ENCODE peak calls at places on chromosomes 16 and 17, in five cellular contexts. A is nephron progenitor cell, B is type B pancreatic cell, L is left lung, P is fibroblast of villous mesenchyme. T is an unnamed sample.
A peak's percentile ranks its signal among the peaks of the same experiment; 100 is the strongest.

GRCh38 chr16:85752511-85753420 is 1.9 kb upstream of the C16orf74 start:
- DNase-seq in B (no peak), A (peak; percentile 61), P (peak; percentile 52), L (no peak), T (peak; percentile 77)

GRCh38 chr16:89700649-89701424 is 668 bp downstream of the SPATA2L start:
- DNase-seq in P (peak; percentile 56), B (no peak), A (peak; percentile 53), L (peak; percentile 88), T (peak; percentile 77)

GRCh38 chr17:81090361-81091133 is 55.6 kb downstream of the BAIAP2 start:
- DNase-seq in B (no peak), A (peak; percentile 46), P (peak; percentile 87), L (peak; percentile 92), T (no peak)

GRCh38 chr16:15403392-15403995 is 7.9 kb downstream of the MPV17L start:
- DNase-seq in P (no peak), B (no peak), L (no peak), A (no peak), T (no peak)

GRCh38 chr17:14797021-14797420 is 468.1 kb downstream of the PMP22 start:
- DNase-seq in P (no peak), B (no peak), L (no peak), A (no peak), T (no peak)

GRCh38 chr17:82153745-82154375 is 55.8 kb upstream of the FASN start:
- DNase-seq in A (peak; percentile 87), L (peak; percentile 94), B (peak; percentile 86), P (peak; percentile 72), T (peak; percentile 90)

GRCh38 chr16:3576211-3576610 is 992 bp downstream of the NLRC3 start:
- DNase-seq in B (no peak), L (peak; percentile 43), A (no peak), P (no peak), T (no peak)

GRCh38 chr17:81150379-81151038 is 14.8 kb upstream of the PVALEF start:
- DNase-seq in B (no peak), P (no peak), L (peak; percentile 95), A (no peak), T (peak; percentile 2)

GRCh38 chr16:81500833-81501521 is 56.4 kb downstream of the CMIP start:
- DNase-seq in B (no peak), P (peak; percentile 97), A (no peak), L (peak; percentile 54), T (no peak)

GRCh38 chr17:39573447-39574298 is 34.0 kb downstream of the NEUROD2 start:
- DNase-seq in B (no peak), L (peak; percentile 90), A (peak; percentile 77), P (peak; percentile 77), T (peak; percentile 79)

GRCh38 chr17:67164298-67164697 is 80.7 kb downstream of the HELZ start:
- DNase-seq in P (no peak), A (no peak), B (no peak), L (no peak), T (no peak)

GRCh38 chr16:11726008-11726407 is 16.6 kb downstream of the TXNDC11 start:
- DNase-seq in A (no peak), L (no peak), P (no peak), B (no peak), T (no peak)

GRCh38 chr16:89045181-89045815 is 48.4 kb upstream of the ACSF3 start:
- DNase-seq in P (no peak), B (no peak), A (no peak), L (no peak), T (peak; percentile 5)

GRCh38 chr17:82970067-82970466 is 109.3 kb upstream of the METRNL start:
- DNase-seq in B (no peak), L (no peak), P (no peak), A (no peak), T (no peak)

GRCh38 chr17:63276821-63277220 is 169.3 kb downstream of the CYB561 start:
- DNase-seq in L (no peak), A (no peak), B (no peak), P (no peak), T (no peak)

GRCh38 chr17:17370711-17371110 is 67.5 kb downstream of the NT5M start:
- DNase-seq in L (peak; percentile 51), A (no peak), B (no peak), P (no peak), T (no peak)

GRCh38 chr16:23435500-23435899 is 17.5 kb downstream of the COG7 start:
- DNase-seq in L (peak; percentile 82), B (no peak), P (peak; percentile 45), A (peak; percentile 77), T (peak; percentile 82)

GRCh38 chr17:57946798-57947358 is 8.3 kb downstream of the CUEDC1 start:
- DNase-seq in P (peak; percentile 91), B (no peak), L (no peak), A (no peak), T (no peak)

GRCh38 chr16:65786916-65787315 is 579.6 kb upstream of the CDH5 start:
- DNase-seq in P (no peak), B (no peak), L (no peak), A (no peak), T (no peak)

GRCh38 chr17:59406808-59407381 is 75.4 kb downstream of the YPEL2 start:
- DNase-seq in B (no peak), P (peak; percentile 75), A (peak; percentile 36), L (no peak), T (no peak)

GRCh38 chr16:1006781-1007180 is 25.2 kb downstream of the SOX8 start:
- DNase-seq in L (no peak), P (no peak), B (no peak), A (no peak), T (no peak)

GRCh38 chr17:5120036-5120435 is 4.2 kb downstream of the USP6 start:
- DNase-seq in L (no peak), A (no peak), P (no peak), B (no peak), T (no peak)

GRCh38 chr17:751269-752001 is 629 bp downstream of the GEMIN4 start:
- DNase-seq in B (no peak), P (peak; percentile 66), L (no peak), A (no peak), T (no peak)

GRCh38 chr16:11224894-11225676 is 30.9 kb downstream of the SOCS1 start:
- DNase-seq in A (no peak), P (no peak), L (peak; percentile 79), B (no peak), T (no peak)

GRCh38 chr16:84044108-84044488 is 1.5 kb upstream of the SLC38A8 start:
- DNase-seq in P (peak; percentile 36), B (no peak), A (no peak), L (peak; percentile 20), T (no peak)

GRCh38 chr16:89170346-89171215 is 967 bp upstream of the CDH15 start:
- DNase-seq in B (no peak), L (peak; percentile 86), A (no peak), P (no peak), T (no peak)

GRCh38 chr17:63446981-63447687 is 1.0 kb upstream of the CYB561 start:
- DNase-seq in A (no peak), B (no peak), P (no peak), L (peak; percentile 76), T (peak; percentile 59)

GRCh38 chr17:72683506-72684404 is 408.7 kb downstream of the SLC39A11 start:
- DNase-seq in B (no peak), L (no peak), P (peak; percentile 98), A (no peak), T (no peak)

GRCh38 chr16:10849736-10850477 is 27.1 kb upstream of the CIITA start:
- DNase-seq in P (no peak), L (no peak), B (no peak), A (no peak), T (no peak)

GRCh38 chr17:19268611-19269010 is 31.4 kb downstream of the EPN2 start:
- DNase-seq in P (no peak), A (no peak), L (no peak), B (no peak), T (no peak)

GRCh38 chr16:73025111-73025505 is 22.8 kb downstream of the ZFHX3 start:
- DNase-seq in L (no peak), P (no peak), A (no peak), B (no peak), T (no peak)

GRCh38 chr17:33674685-33675084 is 381.6 kb upstream of the ASIC2 start:
- DNase-seq in B (no peak), A (peak; percentile 77), L (no peak), P (peak; percentile 51), T (peak; percentile 81)

GRCh38 chr16:72228014-72228413 is 56.1 kb upstream of the PMFBP1 start:
- DNase-seq in A (no peak), P (no peak), L (no peak), B (no peak), T (no peak)

GRCh38 chr16:89418352-89418751 is 72.0 kb downstream of the ANKRD11 start:
- DNase-seq in L (no peak), A (no peak), P (no peak), B (no peak), T (no peak)

GRCh38 chr16:2256531-2257140 is 5.2 kb upstream of the ECI1 start:
- DNase-seq in B (no peak), A (no peak), P (no peak), L (no peak), T (no peak)

GRCh38 chr16:2250652-2251280 is 621 bp downstream of the ECI1 start:
- DNase-seq in B (no peak), A (peak; percentile 30), P (peak; percentile 44), L (no peak), T (peak; percentile 7)

GRCh38 chr16:2251281-2252111 is at the start of gene ECI1:
- DNase-seq in B (peak; percentile 93), L (peak; percentile 100), P (peak; percentile 97), A (peak; percentile 95), T (peak; percentile 94)

GRCh38 chr16:2253293-2253692 is 1.9 kb upstream of the ECI1 start:
- DNase-seq in L (no peak), A (no peak), P (no peak), B (no peak), T (no peak)

GRCh38 chr16:2252806-2253148 is 1.4 kb upstream of the ECI1 start:
- DNase-seq in A (no peak), B (no peak), P (no peak), L (no peak), T (no peak)
- TF ChIP-seq CTCF in A (no peak), B (no peak), P (no peak), L (no peak), T (no peak)

GRCh38 chr17:78852709-78853111 is 12.1 kb upstream of the USP36 start:
- DNase-seq in B (no peak), A (no peak), L (no peak), P (peak; percentile 75), T (no peak)
- TF ChIP-seq CTCF in B (no peak), A (no peak), L (no peak), P (peak; percentile 29), T (no peak)

DNA sequence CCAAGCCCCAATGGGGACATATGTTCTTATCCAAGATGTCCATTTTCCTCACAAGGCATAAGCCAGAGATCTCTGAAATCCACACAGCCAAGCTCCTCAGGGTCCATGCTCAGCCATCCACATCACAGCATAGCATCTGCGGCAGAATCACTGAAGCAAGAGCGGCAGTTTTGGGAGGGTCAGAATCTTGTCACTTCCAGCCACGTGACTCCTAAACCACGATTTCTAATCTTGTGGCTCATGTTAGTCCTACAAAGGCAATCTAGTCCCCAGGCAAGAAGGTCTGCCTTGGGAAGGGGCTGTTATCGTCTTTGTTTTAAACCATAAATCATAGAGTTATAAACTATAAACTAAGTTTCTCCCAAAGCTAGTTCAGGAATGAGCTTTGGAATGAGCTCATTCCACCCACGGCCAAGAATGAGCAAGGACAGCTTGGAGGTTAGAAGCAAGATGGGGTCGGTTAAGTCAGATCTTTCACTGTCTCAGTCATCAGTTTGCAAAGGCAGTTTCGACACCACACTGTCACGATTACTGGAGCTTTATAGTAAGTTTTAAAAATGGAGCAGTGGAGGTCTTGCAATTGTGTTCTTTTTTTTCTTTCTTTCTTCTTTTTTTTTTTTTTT is 20.8 kb upstream of the DNAH17 start:
- DNase-seq in A (no peak), P (peak; percentile 88), L (no peak), B (no peak), T (no peak)
- TF ChIP-seq CTCF in A (no peak), P (no peak), L (no peak), B (no peak), T (no peak)

GRCh38 chr17:47720754-47721533 is 12.1 kb upstream of the TBX21 start:
- DNase-seq in B (no peak), A (no peak), P (no peak), L (no peak), T (no peak)
- TF ChIP-seq CTCF in B (no peak), A (no peak), P (no peak), L (no peak), T (no peak)

T was measured in glutamatergic neuron.